ENCODE peak calls at places on chromosomes 12 and 14, in nine cellular contexts. A, Y, F, S, K, W, Z, C and X are unnamed samples.

GRCh38 chr14:78614651-78615050 is 444.5 kb downstream of the NRXN3 start:
- DNase-seq in Y (no peak), F (no peak), W (no peak), C (no peak), K (no peak), A (no peak), S (no peak), Z (no peak), X (no peak)

GRCh38 chr14:95489163-95489887 is 27.1 kb downstream of the SYNE3 start:
- DNase-seq in A (no peak), S (no peak), F (no peak), Y (no peak), K (no peak), Z (no peak), C (no peak), W (peak), X (no peak)

GRCh38 chr12:98373982-98374381 is 141.4 kb upstream of the TMPO start:
- DNase-seq in C (no peak), S (no peak), Y (no peak), A (no peak), F (no peak), K (peak), W (no peak), Z (no peak), X (no peak)

GRCh38 chr12:42696424-42697149 is 107.0 kb upstream of the PRICKLE1 start:
- DNase-seq in K (no peak), F (no peak), Z (peak), W (no peak), S (no peak), A (peak), Y (no peak), C (no peak), X (no peak)

GRCh38 chr14:36067428-36068187 is 108.9 kb downstream of the PTCSC3 start:
- DNase-seq in F (no peak), C (no peak), Y (no peak), A (no peak), W (no peak), K (peak), S (no peak), Z (no peak), X (no peak)

GRCh38 chr12:7934560-7935463 is 1.2 kb downstream of the SLC2A3 start:
- DNase-seq in F (no peak), A (no peak), S (no peak), Y (no peak), Z (no peak), K (no peak), W (no peak), C (no peak), X (no peak)

GRCh38 chr14:36467332-36467731 is 52.7 kb downstream of the NKX2-1 start:
- DNase-seq in K (no peak), W (no peak), A (no peak), F (no peak), S (no peak), C (no peak), Y (no peak), Z (no peak), X (no peak)

GRCh38 chr12:25839470-25839869 is 119.0 kb upstream of the RASSF8 start:
- DNase-seq in Z (no peak), W (no peak), C (no peak), A (no peak), Y (no peak), F (no peak), K (no peak), S (no peak), X (no peak)

GRCh38 chr12:102436867-102437266 is 43.5 kb downstream of the IGF1 start:
- DNase-seq in K (no peak), Y (no peak), Z (no peak), F (no peak), W (no peak), A (no peak), S (no peak), C (no peak), X (no peak)

GRCh38 chr14:49769171-49769570 is 1.2 kb downstream of the KLHDC2 start:
- DNase-seq in F (no peak), W (peak), C (no peak), Y (no peak), A (no peak), Z (peak), K (no peak), S (no peak), X (no peak)

GRCh38 chr12:107319536-107320030 is 226.2 kb upstream of the CRY1 start:
- DNase-seq in Y (no peak), W (peak), A (no peak), F (no peak), Z (no peak), C (no peak), S (no peak), K (peak), X (peak)

GRCh38 chr12:40735551-40736230 is 43.5 kb downstream of the CNTN1 start:
- DNase-seq in Y (no peak), F (no peak), S (no peak), A (no peak), K (no peak), C (no peak), Z (no peak), W (no peak), X (no peak)

GRCh38 chr14:52068741-52069616 is at the start of gene NID2:
- DNase-seq in W (peak), Y (peak), Z (peak), K (peak), F (peak), A (peak), C (peak), S (peak), X (peak)

GRCh38 chr12:71639341-71639760 is 24.3 kb downstream of the ZFC3H1 start:
- DNase-seq in Y (peak), F (no peak), W (no peak), Z (no peak), S (peak), C (no peak), A (no peak), K (peak), X (peak)

GRCh38 chr14:79781882-79782281 is 429.4 kb downstream of the DIO2 start:
- DNase-seq in S (no peak), A (no peak), C (no peak), Y (no peak), Z (no peak), W (no peak), F (no peak), K (no peak), X (no peak)

GRCh38 chr12:57754411-57755193 is at the start of gene MARCHF9:
- DNase-seq in F (peak), K (peak), Y (peak), C (peak), S (peak), A (peak), W (no peak), Z (no peak), X (peak)